ENCODE peak calls at places on chromosome 10, in eight cellular contexts. L, M, R, C, E, B, Y and G are unnamed samples.

GRCh38 chr10:44046605-44047004 is 338.3 kb downstream of the CXCL12 start:
- DNase-seq in Y (no peak), C (no peak), R (no peak), E (no peak), M (peak; percentile 38), L (no peak), B (no peak), G (no peak)

GRCh38 chr10:101130984-101131961 is at the start of gene TLX1:
- DNase-seq in L (no peak), M (peak; percentile 57), R (no peak), E (peak; percentile 44), C (no peak), B (peak; percentile 63), Y (no peak), G (no peak)

GRCh38 chr10:33353334-33353733 is 18.9 kb upstream of the NRP1 start:
- DNase-seq in M (no peak), B (no peak), C (no peak), Y (no peak), R (no peak), L (no peak), E (no peak), G (no peak)

GRCh38 chr10:97999066-97999908 is 31.1 kb downstream of the CRTAC1 start:
- DNase-seq in E (no peak), M (no peak), R (no peak), C (no peak), L (no peak), Y (no peak), B (no peak), G (no peak)

GRCh38 chr10:116521424-116522305 is 24.1 kb upstream of the PNLIP start:
- DNase-seq in B (no peak), Y (peak; percentile 28), R (no peak), E (peak; percentile 28), C (peak; percentile 64), L (peak; percentile 17), M (no peak), G (no peak)

GRCh38 chr10:64112697-64113367 is 591.6 kb downstream of the REEP3 start:
- DNase-seq in B (no peak), M (no peak), E (no peak), C (no peak), Y (no peak), R (no peak), L (no peak), G (no peak)

GRCh38 chr10:86410542-86411124 is 44.0 kb upstream of the GRID1 start:
- DNase-seq in Y (peak; percentile 94), R (no peak), M (peak; percentile 71), L (no peak), B (no peak), C (no peak), E (no peak), G (no peak)

GRCh38 chr10:58052772-58053171 is 214.9 kb downstream of the IPMK start:
- DNase-seq in L (no peak), M (no peak), C (no peak), B (no peak), Y (no peak), E (no peak), R (no peak), G (no peak)

GRCh38 chr10:26855186-26855585 is 5.6 kb downstream of the ABI1 start:
- DNase-seq in M (no peak), E (no peak), R (no peak), C (no peak), B (no peak), L (no peak), Y (no peak), G (no peak)

GRCh38 chr10:95260909-95261552 is 29.8 kb downstream of the PDLIM1 start:
- DNase-seq in R (no peak), B (no peak), C (no peak), L (no peak), Y (no peak), E (no peak), M (no peak), G (no peak)

GRCh38 chr10:13272164-13272571 is 27.7 kb downstream of the PHYH start:
- DNase-seq in M (no peak), C (peak; percentile 60), R (no peak), B (peak; percentile 71), L (peak; percentile 12), E (no peak), Y (peak; percentile 21), G (peak; percentile 78)

GRCh38 chr10:26199841-26200240 is 16.7 kb upstream of the GAD2 start:
- DNase-seq in E (no peak), M (no peak), B (no peak), L (no peak), C (no peak), R (no peak), Y (no peak), G (no peak)

GRCh38 chr10:7789390-7789789 is 1.4 kb downstream of the ATP5F1C start:
- DNase-seq in L (no peak), E (no peak), C (no peak), M (no peak), Y (peak; percentile 21), R (no peak), B (no peak), G (no peak)

GRCh38 chr10:43026039-43026973 is 50.6 kb upstream of the RET start:
- DNase-seq in Y (no peak), E (no peak), B (no peak), L (no peak), R (no peak), C (no peak), M (no peak), G (no peak)

GRCh38 chr10:84715911-84716310 is 387.5 kb downstream of the CCSER2 start:
- DNase-seq in M (no peak), B (no peak), Y (peak; percentile 41), R (peak; percentile 34), L (peak; percentile 23), C (no peak), E (peak; percentile 64), G (no peak)

GRCh38 chr10:117461766-117462423 is 80.7 kb upstream of the EMX2 start:
- DNase-seq in E (no peak), M (no peak), B (peak; percentile 95), L (peak; percentile 76), C (peak; percentile 31), R (no peak), Y (no peak), G (no peak)

GRCh38 chr10:3067859-3068179 is 471 bp downstream of the PFKP start:
- DNase-seq in L (peak; percentile 17), M (no peak), E (no peak), R (no peak), B (no peak), C (no peak), Y (no peak), G (no peak)

GRCh38 chr10:99875473-99875872 is 93.0 kb downstream of the ABCC2 start:
- DNase-seq in C (no peak), M (no peak), L (no peak), Y (no peak), E (no peak), B (no peak), R (no peak), G (no peak)

GRCh38 chr10:114413398-114413797 is 9.1 kb upstream of the AFAP1L2 start:
- DNase-seq in B (peak; percentile 80), M (peak; percentile 66), C (no peak), E (no peak), R (no peak), L (no peak), Y (no peak), G (no peak)

GRCh38 chr10:125284875-125285597 is 124.7 kb upstream of the CTBP2 start:
- DNase-seq in Y (no peak), B (no peak), M (no peak), C (no peak), R (no peak), L (no peak), E (peak; percentile 52), G (no peak)

GRCh38 chr10:61332506-61332905 is 120.7 kb downstream of the TMEM26 start:
- DNase-seq in M (no peak), R (no peak), B (no peak), L (no peak), Y (no peak), C (no peak), E (no peak), G (no peak)
- TF ChIP-seq EP300 in M (no peak), R (no peak), B (no peak), L (no peak), Y (no peak), C (no peak), E (no peak), G (no peak)

DNA sequence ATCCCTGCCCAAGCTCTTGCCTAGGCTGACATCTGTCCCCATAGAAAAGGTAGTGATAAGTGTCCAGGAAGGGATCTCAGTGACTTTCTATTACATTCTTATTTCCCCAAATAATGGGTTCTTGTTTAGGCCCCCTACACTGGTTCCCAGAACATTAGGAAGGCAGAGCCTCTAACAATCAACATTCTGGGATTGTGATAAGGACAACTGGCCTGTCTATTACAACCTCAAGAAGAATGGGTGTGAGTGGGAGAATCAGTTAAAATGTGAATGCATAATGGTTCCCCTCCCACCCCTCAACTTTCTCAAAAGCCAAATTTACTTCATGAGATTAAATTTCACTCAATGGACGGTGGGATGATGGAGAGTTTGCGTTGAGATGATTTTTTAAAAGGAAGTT is 6.4 kb upstream of the ANKRD1 start:
- DNase-seq in M (no peak), B (no peak), E (no peak), L (no peak), C (no peak), Y (no peak), R (no peak), G (no peak)
- H3K27me3 ChIP-seq in M (no peaks in the 10 kb centered on the region), B (no peaks in the 10 kb centered on the region), E (no peaks in the 10 kb centered on the region), L (peaks cover 10% of the 10 kb centered on the region), C (no peaks in the 10 kb centered on the region), Y (no peaks in the 10 kb centered on the region), R (peaks cover 86% of the 10 kb centered on the region), G (no peaks in the 10 kb centered on the region)

DNA sequence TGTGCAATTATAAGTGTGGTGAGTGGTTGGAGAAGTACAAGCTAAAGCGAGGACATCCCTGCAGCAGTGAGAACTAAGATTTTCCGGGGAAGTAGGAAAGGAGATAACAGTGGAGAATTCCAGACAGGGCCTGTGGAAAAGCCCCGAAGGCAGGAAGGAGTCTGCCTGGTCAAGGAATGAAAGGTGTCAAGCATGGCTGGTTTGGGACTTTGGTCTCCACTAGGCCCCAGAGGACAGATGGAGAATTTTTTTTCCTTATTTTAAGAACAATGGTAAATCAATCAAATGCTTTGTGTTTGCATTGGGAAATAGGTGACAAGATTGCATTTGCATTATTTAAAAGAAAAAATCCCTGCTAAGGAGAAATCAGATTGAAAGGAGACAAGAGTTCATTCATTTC is 3.2 kb upstream of the CEP55 start:
- DNase-seq in E (no peak), C (no peak), R (no peak), B (no peak), M (no peak), Y (peak; percentile 6), L (no peak), G (no peak)
- H3K27ac ChIP-seq in E (no peak overlapping the region), C (no peak overlapping the region), R (no peak overlapping the region), B (no peak overlapping the region), M (no peak overlapping the region), Y (no peak overlapping the region), L (no peak overlapping the region), G (no peak overlapping the region)

DNA sequence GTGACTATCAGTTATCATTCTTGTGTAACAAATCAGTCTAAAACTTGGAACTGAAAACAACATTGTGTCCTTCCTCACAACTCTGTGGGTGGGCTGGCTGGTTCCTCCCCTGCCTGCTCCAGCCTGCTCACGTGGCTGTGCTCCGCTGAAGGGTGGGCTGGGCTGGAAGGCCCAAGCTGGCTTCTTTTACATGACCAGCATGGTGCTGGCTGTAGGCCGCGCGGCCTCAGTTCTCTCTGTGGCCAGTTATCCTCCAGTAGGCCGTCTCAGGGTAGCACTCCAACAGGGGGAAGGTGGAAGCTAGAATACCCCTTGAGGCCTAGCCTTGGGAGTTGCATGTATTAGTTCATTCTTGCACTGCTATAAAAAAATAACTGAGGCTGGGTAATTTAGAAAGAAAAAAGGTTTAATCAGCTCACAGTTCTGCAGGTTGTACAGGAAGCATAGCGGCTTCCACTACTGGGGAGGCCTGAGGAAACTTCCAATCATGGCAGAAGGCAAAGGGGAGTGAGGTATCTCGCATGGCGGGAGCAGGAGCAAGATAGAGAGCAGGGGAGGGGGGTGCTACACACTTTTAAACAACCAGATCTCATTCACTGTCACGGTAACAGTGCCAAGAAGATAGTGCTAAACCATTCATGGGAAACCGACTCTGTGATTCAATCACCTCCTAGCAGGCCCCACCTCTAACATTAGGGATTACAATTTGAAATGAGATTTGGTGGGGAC is 11.5 kb downstream of the ADAMTS14 start:
- DNase-seq in C (no peak), L (no peak), R (no peak), M (no peak), B (no peak), E (no peak), Y (no peak), G (no peak)
- TF ChIP-seq EP300 in C (peak; percentile 17), L (no peak), R (no peak), M (no peak), B (no peak), E (no peak), Y (no peak), G (no peak)